ENCODE peak calls at places on chromosomes 1 and 21, in five cellular contexts. F is left cardiac atrium, K is naive B cell, W is GM13977, Z is heart left ventricle. D is an unnamed sample.

GRCh38 chr1:217010253-217010652 is 287.0 kb upstream of the ESRRG start:
- DNase-seq in F (no peak), K (no peak), W (no peak), Z (no peak), D (no peak)

GRCh38 chr1:8463144-8463927 is 145.4 kb downstream of the SLC45A1 start:
- DNase-seq in F (peak; percentile 43), K (no peak), W (no peak), Z (no peak), D (peak; percentile 37)

GRCh38 chr21:45698493-45698947 is 55.0 kb downstream of the PCBP3 start:
- DNase-seq in F (peak; percentile 78), K (no peak), W (no peak), Z (peak; percentile 76), D (no peak)

GRCh38 chr21:17352937-17353655 is 159.7 kb upstream of the CXADR start:
- DNase-seq in F (no peak), K (no peak), W (no peak), Z (no peak), D (no peak)

GRCh38 chr1:240914506-240914905 is 302.6 kb upstream of the GREM2 start:
- DNase-seq in F (no peak), K (no peak), W (no peak), Z (no peak), D (no peak)

GRCh38 chr1:39387452-39387851 is 104.0 kb upstream of the BMP8A start:
- DNase-seq in F (no peak), K (no peak), W (no peak), Z (no peak), D (no peak)

GRCh38 chr1:199122532-199123311 is 483.9 kb downstream of the PTPRC start:
- DNase-seq in F (no peak), K (no peak), W (no peak), Z (no peak), D (no peak)

GRCh38 chr21:16192900-16193299 is 463.1 kb downstream of the USP25 start:
- DNase-seq in F (no peak), K (no peak), W (no peak), Z (no peak), D (no peak)

GRCh38 chr21:17462276-17462981 is 50.4 kb upstream of the CXADR start:
- DNase-seq in F (no peak), K (no peak), W (no peak), Z (no peak), D (no peak)

GRCh38 chr1:198860371-198860770 is 221.5 kb downstream of the PTPRC start:
- DNase-seq in F (no peak), K (no peak), W (no peak), Z (no peak), D (no peak)

GRCh38 chr1:158461534-158461933 is at the start of gene OR10K1:
- DNase-seq in F (no peak), K (no peak), W (no peak), Z (no peak), D (no peak)

GRCh38 chr1:161784963-161785362 is 18.8 kb downstream of the ATF6 start:
- DNase-seq in F (no peak), K (no peak), W (no peak), Z (no peak), D (no peak)

GRCh38 chr21:34640858-34641257 is 25.9 kb upstream of the RCAN1 start:
- DNase-seq in F (no peak), K (no peak), W (no peak), Z (no peak), D (no peak)

GRCh38 chr1:226629210-226629895 is 80.8 kb downstream of the STUM start:
- DNase-seq in F (no peak), K (no peak), W (no peak), Z (no peak), D (no peak)

GRCh38 chr1:104648269-104648691 is 898.6 kb downstream of the AMY1C start:
- DNase-seq in F (no peak), K (peak; percentile 6), W (peak; percentile 38), Z (no peak), D (peak; percentile 69)

GRCh38 chr1:145956776-145957442 is 908 bp downstream of the LIX1L start:
- DNase-seq in F (peak; percentile 53), K (peak; percentile 11), W (no peak), Z (peak; percentile 64), D (peak; percentile 64)

GRCh38 chr1:112397051-112397471 is 1.0 kb downstream of the CTTNBP2NL start:
- DNase-seq in F (no peak), K (no peak), W (no peak), Z (no peak), D (no peak)

GRCh38 chr1:76374111-76374510 is 299.6 kb downstream of the ST6GALNAC3 start:
- DNase-seq in F (no peak), K (no peak), W (no peak), Z (no peak), D (no peak)

GRCh38 chr1:162023547-162024501 is at the start of gene OLFML2B:
- DNase-seq in F (peak; percentile 79), K (no peak), W (peak; percentile 58), Z (peak; percentile 71), D (no peak)

D was measured in NAMALWA.